ENCODE peak calls at places on chromosomes 11 and 22, in six cellular contexts. D, Q, T, C, I and X are unnamed samples.

GRCh38 chr11:109604506-109604905 is 182.5 kb downstream of the C11orf87 start:
- DNase-seq in D (no peak), Q (no peak), T (no peak), C (no peak), I (no peak), X (no peak)

GRCh38 chr11:34351687-34352469 is 5.9 kb downstream of the ABTB2 start:
- DNase-seq in D (no peak), Q (no peak), T (peak; percentile 72), C (no peak), I (no peak), X (no peak)

GRCh38 chr11:96188625-96189006 is 154.4 kb downstream of the MAML2 start:
- DNase-seq in D (no peak), Q (peak; percentile 56), T (peak; percentile 69), C (no peak), I (no peak), X (no peak)

GRCh38 chr11:134313379-134313778 is 18.4 kb upstream of the GLB1L2 start:
- DNase-seq in D (no peak), Q (no peak), T (no peak), C (no peak), I (no peak), X (no peak)

GRCh38 chr11:95232666-95233065 is 1.7 kb upstream of the SESN3 start:
- DNase-seq in D (no peak), Q (peak; percentile 48), T (peak; percentile 36), C (no peak), I (no peak), X (no peak)

GRCh38 chr22:32852346-32853251 is 51.1 kb downstream of the TIMP3 start:
- DNase-seq in D (no peak), Q (peak; percentile 46), T (no peak), C (no peak), I (no peak), X (no peak)

GRCh38 chr11:113262594-113262993 is 51.8 kb upstream of the TTC12 start:
- DNase-seq in D (no peak), Q (no peak), T (no peak), C (no peak), I (no peak), X (no peak)

GRCh38 chr22:39097098-39098020 is at the start of gene APOBEC3H:
- DNase-seq in D (no peak), Q (peak; percentile 66), T (peak; percentile 94), C (peak; percentile 53), I (no peak), X (no peak)

GRCh38 chr22:50548913-50549790 is 3.5 kb downstream of the KLHDC7B start:
- DNase-seq in D (no peak), Q (no peak), T (no peak), C (no peak), I (no peak), X (no peak)

GRCh38 chr11:129115652-129116585 is 76.2 kb downstream of the ARHGAP32 start:
- DNase-seq in D (no peak), Q (peak; percentile 50), T (no peak), C (no peak), I (no peak), X (no peak)

GRCh38 chr11:16184588-16184987 is 171.8 kb downstream of the SOX6 start:
- DNase-seq in D (no peak), Q (peak; percentile 32), T (no peak), C (no peak), I (peak; percentile 1), X (no peak)

GRCh38 chr22:29332886-29333496 is 17.5 kb upstream of the RASL10A start:
- DNase-seq in D (no peak), Q (no peak), T (no peak), C (no peak), I (no peak), X (no peak)

GRCh38 chr11:113256431-113257227 is 57.8 kb upstream of the TTC12 start:
- DNase-seq in D (no peak), Q (no peak), T (no peak), C (no peak), I (no peak), X (no peak)

GRCh38 chr11:44566952-44567875 is 1.8 kb downstream of the CD82 start:
- DNase-seq in D (no peak), Q (no peak), T (peak; percentile 67), C (peak; percentile 15), I (no peak), X (no peak)

GRCh38 chr11:9708544-9708943 is 44.7 kb downstream of the SWAP70 start:
- DNase-seq in D (no peak), Q (peak; percentile 49), T (no peak), C (no peak), I (peak; percentile 84), X (no peak)

GRCh38 chr11:123374622-123374968 is 55.5 kb upstream of the GRAMD1B start:
- DNase-seq in D (no peak), Q (no peak), T (no peak), C (no peak), I (no peak), X (no peak)

GRCh38 chr11:32881286-32881685 is 11.3 kb upstream of the QSER1 start:
- DNase-seq in D (no peak), Q (no peak), T (no peak), C (no peak), I (no peak), X (no peak)

GRCh38 chr11:80103149-80103859 is 662.5 kb upstream of the TENM4 start:
- DNase-seq in D (no peak), Q (no peak), T (no peak), C (no peak), I (no peak), X (no peak)

GRCh38 chr11:36240178-36240577 is 49.0 kb downstream of the COMMD9 start:
- DNase-seq in D (no peak), Q (no peak), T (no peak), C (no peak), I (no peak), X (no peak)

GRCh38 chr22:24305260-24305692 is 34.6 kb downstream of the SPECC1L start:
- DNase-seq in D (no peak), Q (no peak), T (no peak), C (peak; percentile 6), I (no peak), X (no peak)

GRCh38 chr11:85756401-85757200 is 54.3 kb downstream of the SYTL2 start:
- DNase-seq in D (no peak), Q (no peak), T (no peak), C (peak; percentile 81), I (no peak), X (no peak)